ENCODE peak calls at places on chromosomes 2 and 18, in nine cellular contexts. One of them, this sample, is unnamed.

GRCh38 chr18:66495844-66496243 is 108.0 kb downstream of the CDH19 start:
- DNase-seq in OCI-LY7: peak
- DNase-seq in AG08395: no peak
- DNase-seq in T1000: no peak
- DNase-seq in transverse colon: peak
- DNase-seq in B cell: peak
- DNase-seq in CD8-positive, alpha-beta memory T cell: no peak
- DNase-seq in iPS-NIHi11: peak
- DNase-seq in NCI-H1417 treated with DMSO at 0.1 percent for 48 hours: peak
- DNase-seq in this sample: no peak

GRCh38 chr2:241558532-241559488 is at the start of gene BOK:
- DNase-seq in NCI-H1417 treated with DMSO at 0.1 percent for 48 hours: no peak
- DNase-seq in B cell: peak
- DNase-seq in transverse colon: peak
- DNase-seq in CD8-positive, alpha-beta memory T cell: no peak
- DNase-seq in iPS-NIHi11: peak
- DNase-seq in T1000: peak
- DNase-seq in OCI-LY7: no peak
- DNase-seq in AG08395: peak
- DNase-seq in this sample: no peak

GRCh38 chr18:12038661-12039417 is 54.8 kb upstream of the ANKRD62 start:
- DNase-seq in transverse colon: peak
- DNase-seq in CD8-positive, alpha-beta memory T cell: peak
- DNase-seq in T1000: peak
- DNase-seq in B cell: peak
- DNase-seq in NCI-H1417 treated with DMSO at 0.1 percent for 48 hours: no peak
- DNase-seq in AG08395: peak
- DNase-seq in OCI-LY7: peak
- DNase-seq in iPS-NIHi11: peak
- DNase-seq in this sample: peak

GRCh38 chr2:8893978-8894820 is 56.8 kb upstream of the KIDINS220 start:
- DNase-seq in B cell: no peak
- DNase-seq in CD8-positive, alpha-beta memory T cell: no peak
- DNase-seq in AG08395: no peak
- DNase-seq in OCI-LY7: no peak
- DNase-seq in NCI-H1417 treated with DMSO at 0.1 percent for 48 hours: no peak
- DNase-seq in transverse colon: no peak
- DNase-seq in iPS-NIHi11: no peak
- DNase-seq in T1000: no peak
- DNase-seq in this sample: no peak

GRCh38 chr2:42706836-42707235 is 57.1 kb downstream of the OXER1 start:
- DNase-seq in transverse colon: no peak
- DNase-seq in AG08395: no peak
- DNase-seq in CD8-positive, alpha-beta memory T cell: no peak
- DNase-seq in B cell: no peak
- DNase-seq in T1000: no peak
- DNase-seq in iPS-NIHi11: peak
- DNase-seq in NCI-H1417 treated with DMSO at 0.1 percent for 48 hours: no peak
- DNase-seq in OCI-LY7: no peak
- DNase-seq in this sample: no peak

GRCh38 chr18:33097126-33097525 is 324.3 kb upstream of the KLHL14 start:
- DNase-seq in AG08395: no peak
- DNase-seq in CD8-positive, alpha-beta memory T cell: no peak
- DNase-seq in OCI-LY7: no peak
- DNase-seq in transverse colon: no peak
- DNase-seq in iPS-NIHi11: no peak
- DNase-seq in NCI-H1417 treated with DMSO at 0.1 percent for 48 hours: no peak
- DNase-seq in T1000: no peak
- DNase-seq in B cell: no peak
- DNase-seq in this sample: no peak

GRCh38 chr2:174681099-174681982 is 82.9 kb downstream of the CHRNA1 start:
- DNase-seq in CD8-positive, alpha-beta memory T cell: no peak
- DNase-seq in B cell: no peak
- DNase-seq in AG08395: peak
- DNase-seq in iPS-NIHi11: peak
- DNase-seq in T1000: no peak
- DNase-seq in transverse colon: peak
- DNase-seq in OCI-LY7: no peak
- DNase-seq in NCI-H1417 treated with DMSO at 0.1 percent for 48 hours: no peak
- DNase-seq in this sample: no peak

GRCh38 chr2:37602040-37602439 is 69.4 kb downstream of the CDC42EP3 start:
- DNase-seq in iPS-NIHi11: no peak
- DNase-seq in CD8-positive, alpha-beta memory T cell: no peak
- DNase-seq in OCI-LY7: no peak
- DNase-seq in AG08395: no peak
- DNase-seq in B cell: no peak
- DNase-seq in T1000: no peak
- DNase-seq in transverse colon: no peak
- DNase-seq in NCI-H1417 treated with DMSO at 0.1 percent for 48 hours: no peak
- DNase-seq in this sample: no peak

GRCh38 chr2:220104871-220105351 is 477.5 kb downstream of the SLC4A3 start:
- DNase-seq in NCI-H1417 treated with DMSO at 0.1 percent for 48 hours: no peak
- DNase-seq in B cell: no peak
- DNase-seq in T1000: no peak
- DNase-seq in CD8-positive, alpha-beta memory T cell: no peak
- DNase-seq in transverse colon: no peak
- DNase-seq in OCI-LY7: no peak
- DNase-seq in iPS-NIHi11: peak
- DNase-seq in AG08395: peak
- DNase-seq in this sample: no peak

GRCh38 chr2:169716229-169716886 is 17.3 kb upstream of the KLHL23 start:
- DNase-seq in NCI-H1417 treated with DMSO at 0.1 percent for 48 hours: no peak
- DNase-seq in AG08395: peak
- DNase-seq in B cell: no peak
- DNase-seq in OCI-LY7: no peak
- DNase-seq in transverse colon: peak
- DNase-seq in T1000: no peak
- DNase-seq in iPS-NIHi11: no peak
- DNase-seq in CD8-positive, alpha-beta memory T cell: no peak
- DNase-seq in this sample: no peak

This sample was measured in central memory CD4-positive, alpha-beta T cell.